ENCODE peak calls at places on chromosomes 1 and 21, in five cellular contexts. One of them, this sample, is unnamed.

GRCh38 chr1:116122955-116123757 is 12.0 kb downstream of the MAB21L3 start:
- DNase-seq in epithelial cell of esophagus: peak
- DNase-seq in right cardiac atrium: no peak
- DNase-seq in astrocyte of the cerebellum: peak
- DNase-seq in stimulated activated CD8-positive, alpha-beta memory T cell treated with anti-CD3 and anti-CD28 coated beads, Interleukin-7, amount 100 ng/mL, for 4 hours: no peak
- DNase-seq in this sample: peak

GRCh38 chr1:202880961-202881460 is 7.9 kb downstream of the RABIF start:
- DNase-seq in epithelial cell of esophagus: no peak
- DNase-seq in stimulated activated CD8-positive, alpha-beta memory T cell treated with anti-CD3 and anti-CD28 coated beads, Interleukin-7, amount 100 ng/mL, for 4 hours: no peak
- DNase-seq in astrocyte of the cerebellum: no peak
- DNase-seq in right cardiac atrium: no peak
- DNase-seq in this sample: no peak

GRCh38 chr1:28804071-28804470 is 7.9 kb upstream of the OPRD1 start:
- DNase-seq in stimulated activated CD8-positive, alpha-beta memory T cell treated with anti-CD3 and anti-CD28 coated beads, Interleukin-7, amount 100 ng/mL, for 4 hours: no peak
- DNase-seq in right cardiac atrium: no peak
- DNase-seq in astrocyte of the cerebellum: no peak
- DNase-seq in epithelial cell of esophagus: no peak
- DNase-seq in this sample: no peak

GRCh38 chr21:32702702-32703101 is 25.1 kb downstream of the SYNJ1 start:
- DNase-seq in astrocyte of the cerebellum: no peak
- DNase-seq in stimulated activated CD8-positive, alpha-beta memory T cell treated with anti-CD3 and anti-CD28 coated beads, Interleukin-7, amount 100 ng/mL, for 4 hours: no peak
- DNase-seq in right cardiac atrium: no peak
- DNase-seq in epithelial cell of esophagus: peak
- DNase-seq in this sample: peak

GRCh38 chr1:2031546-2032540 is 12.7 kb downstream of the GABRD start:
- DNase-seq in stimulated activated CD8-positive, alpha-beta memory T cell treated with anti-CD3 and anti-CD28 coated beads, Interleukin-7, amount 100 ng/mL, for 4 hours: no peak
- DNase-seq in astrocyte of the cerebellum: no peak
- DNase-seq in epithelial cell of esophagus: no peak
- DNase-seq in right cardiac atrium: no peak
- DNase-seq in this sample: no peak

GRCh38 chr1:54220004-54220811 is 20.2 kb downstream of the MRPL37 start:
- DNase-seq in astrocyte of the cerebellum: no peak
- DNase-seq in stimulated activated CD8-positive, alpha-beta memory T cell treated with anti-CD3 and anti-CD28 coated beads, Interleukin-7, amount 100 ng/mL, for 4 hours: no peak
- DNase-seq in right cardiac atrium: peak
- DNase-seq in epithelial cell of esophagus: no peak
- DNase-seq in this sample: no peak

GRCh38 chr1:212760126-212760823 is 31.3 kb downstream of the NSL1 start:
- DNase-seq in astrocyte of the cerebellum: no peak
- DNase-seq in right cardiac atrium: peak
- DNase-seq in epithelial cell of esophagus: peak
- DNase-seq in stimulated activated CD8-positive, alpha-beta memory T cell treated with anti-CD3 and anti-CD28 coated beads, Interleukin-7, amount 100 ng/mL, for 4 hours: peak
- DNase-seq in this sample: no peak

GRCh38 chr1:226362346-226362745 is 45.5 kb downstream of the PARP1 start:
- DNase-seq in astrocyte of the cerebellum: no peak
- DNase-seq in epithelial cell of esophagus: no peak
- DNase-seq in right cardiac atrium: no peak
- DNase-seq in stimulated activated CD8-positive, alpha-beta memory T cell treated with anti-CD3 and anti-CD28 coated beads, Interleukin-7, amount 100 ng/mL, for 4 hours: no peak
- DNase-seq in this sample: no peak

GRCh38 chr1:83901547-83902155 is 97.3 kb downstream of the TTLL7 start:
- DNase-seq in astrocyte of the cerebellum: no peak
- DNase-seq in epithelial cell of esophagus: peak
- DNase-seq in stimulated activated CD8-positive, alpha-beta memory T cell treated with anti-CD3 and anti-CD28 coated beads, Interleukin-7, amount 100 ng/mL, for 4 hours: no peak
- DNase-seq in right cardiac atrium: no peak
- DNase-seq in this sample: peak

GRCh38 chr21:27189870-27190269 is 223.0 kb upstream of the ADAMTS5 start:
- DNase-seq in astrocyte of the cerebellum: no peak
- DNase-seq in right cardiac atrium: no peak
- DNase-seq in epithelial cell of esophagus: no peak
- DNase-seq in stimulated activated CD8-positive, alpha-beta memory T cell treated with anti-CD3 and anti-CD28 coated beads, Interleukin-7, amount 100 ng/mL, for 4 hours: no peak
- DNase-seq in this sample: no peak

GRCh38 chr1:47987601-47988000 is 9.6 kb downstream of the TRABD2B start:
- DNase-seq in stimulated activated CD8-positive, alpha-beta memory T cell treated with anti-CD3 and anti-CD28 coated beads, Interleukin-7, amount 100 ng/mL, for 4 hours: no peak
- DNase-seq in epithelial cell of esophagus: no peak
- DNase-seq in astrocyte of the cerebellum: no peak
- DNase-seq in right cardiac atrium: no peak
- DNase-seq in this sample: no peak

GRCh38 chr21:32682696-32683474 is 44.9 kb downstream of the SYNJ1 start:
- DNase-seq in right cardiac atrium: no peak
- DNase-seq in stimulated activated CD8-positive, alpha-beta memory T cell treated with anti-CD3 and anti-CD28 coated beads, Interleukin-7, amount 100 ng/mL, for 4 hours: no peak
- DNase-seq in astrocyte of the cerebellum: no peak
- DNase-seq in epithelial cell of esophagus: no peak
- DNase-seq in this sample: no peak

GRCh38 chr1:67748630-67749029 is 63.6 kb downstream of the GADD45A start:
- DNase-seq in epithelial cell of esophagus: peak
- DNase-seq in right cardiac atrium: no peak
- DNase-seq in stimulated activated CD8-positive, alpha-beta memory T cell treated with anti-CD3 and anti-CD28 coated beads, Interleukin-7, amount 100 ng/mL, for 4 hours: no peak
- DNase-seq in astrocyte of the cerebellum: peak
- DNase-seq in this sample: peak

GRCh38 chr1:67853704-67854103 is 20.4 kb upstream of the GNG12 start:
- DNase-seq in right cardiac atrium: peak
- DNase-seq in astrocyte of the cerebellum: peak
- DNase-seq in epithelial cell of esophagus: peak
- DNase-seq in stimulated activated CD8-positive, alpha-beta memory T cell treated with anti-CD3 and anti-CD28 coated beads, Interleukin-7, amount 100 ng/mL, for 4 hours: no peak
- DNase-seq in this sample: peak

GRCh38 chr1:211697356-211697755 is 21.9 kb upstream of the NEK2 start:
- DNase-seq in stimulated activated CD8-positive, alpha-beta memory T cell treated with anti-CD3 and anti-CD28 coated beads, Interleukin-7, amount 100 ng/mL, for 4 hours: no peak
- DNase-seq in right cardiac atrium: no peak
- DNase-seq in astrocyte of the cerebellum: no peak
- DNase-seq in epithelial cell of esophagus: no peak
- DNase-seq in this sample: no peak

GRCh38 chr1:26280333-26281042 is 602 bp downstream of the SH3BGRL3 start:
- DNase-seq in astrocyte of the cerebellum: no peak
- DNase-seq in stimulated activated CD8-positive, alpha-beta memory T cell treated with anti-CD3 and anti-CD28 coated beads, Interleukin-7, amount 100 ng/mL, for 4 hours: no peak
- DNase-seq in epithelial cell of esophagus: peak
- DNase-seq in right cardiac atrium: no peak
- DNase-seq in this sample: peak

GRCh38 chr1:216626394-216627067 is 96.7 kb downstream of the ESRRG start:
- DNase-seq in astrocyte of the cerebellum: no peak
- DNase-seq in right cardiac atrium: no peak
- DNase-seq in stimulated activated CD8-positive, alpha-beta memory T cell treated with anti-CD3 and anti-CD28 coated beads, Interleukin-7, amount 100 ng/mL, for 4 hours: no peak
- DNase-seq in epithelial cell of esophagus: no peak
- DNase-seq in this sample: no peak

GRCh38 chr1:91697322-91698260 is 188.4 kb downstream of the TGFBR3 start:
- DNase-seq in right cardiac atrium: peak
- DNase-seq in stimulated activated CD8-positive, alpha-beta memory T cell treated with anti-CD3 and anti-CD28 coated beads, Interleukin-7, amount 100 ng/mL, for 4 hours: no peak
- DNase-seq in epithelial cell of esophagus: peak
- DNase-seq in astrocyte of the cerebellum: peak
- DNase-seq in this sample: no peak

GRCh38 chr1:33225586-33225985 is 30.7 kb upstream of the ZNF362 start:
- DNase-seq in epithelial cell of esophagus: no peak
- DNase-seq in right cardiac atrium: no peak
- DNase-seq in astrocyte of the cerebellum: no peak
- DNase-seq in stimulated activated CD8-positive, alpha-beta memory T cell treated with anti-CD3 and anti-CD28 coated beads, Interleukin-7, amount 100 ng/mL, for 4 hours: no peak
- DNase-seq in this sample: no peak

GRCh38 chr1:51518033-51518729 is 885 bp downstream of the EPS15 start:
- DNase-seq in epithelial cell of esophagus: peak
- DNase-seq in stimulated activated CD8-positive, alpha-beta memory T cell treated with anti-CD3 and anti-CD28 coated beads, Interleukin-7, amount 100 ng/mL, for 4 hours: peak
- DNase-seq in right cardiac atrium: peak
- DNase-seq in astrocyte of the cerebellum: no peak
- DNase-seq in this sample: peak

GRCh38 chr21:31553926-31554325 is 105.6 kb upstream of the SOD1 start:
- DNase-seq in stimulated activated CD8-positive, alpha-beta memory T cell treated with anti-CD3 and anti-CD28 coated beads, Interleukin-7, amount 100 ng/mL, for 4 hours: no peak
- DNase-seq in right cardiac atrium: no peak
- DNase-seq in astrocyte of the cerebellum: no peak
- DNase-seq in epithelial cell of esophagus: no peak
- DNase-seq in this sample: no peak

GRCh38 chr1:88877382-88877825 is 14.0 kb downstream of the GTF2B start:
- DNase-seq in right cardiac atrium: no peak
- DNase-seq in epithelial cell of esophagus: peak
- DNase-seq in astrocyte of the cerebellum: no peak
- DNase-seq in stimulated activated CD8-positive, alpha-beta memory T cell treated with anti-CD3 and anti-CD28 coated beads, Interleukin-7, amount 100 ng/mL, for 4 hours: no peak
- DNase-seq in this sample: peak

GRCh38 chr1:8094481-8095241 is 68.6 kb upstream of the ERRFI1 start:
- DNase-seq in epithelial cell of esophagus: peak
- DNase-seq in astrocyte of the cerebellum: peak
- DNase-seq in stimulated activated CD8-positive, alpha-beta memory T cell treated with anti-CD3 and anti-CD28 coated beads, Interleukin-7, amount 100 ng/mL, for 4 hours: no peak
- DNase-seq in right cardiac atrium: no peak
- DNase-seq in this sample: peak

GRCh38 chr1:41240806-41241747 is 1.0 kb downstream of the SCMH1 start:
- DNase-seq in stimulated activated CD8-positive, alpha-beta memory T cell treated with anti-CD3 and anti-CD28 coated beads, Interleukin-7, amount 100 ng/mL, for 4 hours: peak
- DNase-seq in astrocyte of the cerebellum: no peak
- DNase-seq in epithelial cell of esophagus: peak
- DNase-seq in right cardiac atrium: peak
- DNase-seq in this sample: peak

GRCh38 chr1:112636597-112637256 is 17.1 kb downstream of the CAPZA1 start:
- DNase-seq in right cardiac atrium: no peak
- DNase-seq in epithelial cell of esophagus: no peak
- DNase-seq in astrocyte of the cerebellum: no peak
- DNase-seq in stimulated activated CD8-positive, alpha-beta memory T cell treated with anti-CD3 and anti-CD28 coated beads, Interleukin-7, amount 100 ng/mL, for 4 hours: no peak
- DNase-seq in this sample: no peak

GRCh38 chr1:180386740-180387367 is 115.5 kb downstream of the ACBD6 start:
- DNase-seq in right cardiac atrium: no peak
- DNase-seq in astrocyte of the cerebellum: no peak
- DNase-seq in stimulated activated CD8-positive, alpha-beta memory T cell treated with anti-CD3 and anti-CD28 coated beads, Interleukin-7, amount 100 ng/mL, for 4 hours: no peak
- DNase-seq in epithelial cell of esophagus: no peak
- DNase-seq in this sample: no peak

GRCh38 chr1:159916240-159917051 is 8.9 kb downstream of the TAGLN2 start:
- DNase-seq in epithelial cell of esophagus: peak
- DNase-seq in right cardiac atrium: peak
- DNase-seq in astrocyte of the cerebellum: no peak
- DNase-seq in stimulated activated CD8-positive, alpha-beta memory T cell treated with anti-CD3 and anti-CD28 coated beads, Interleukin-7, amount 100 ng/mL, for 4 hours: no peak
- DNase-seq in this sample: peak

GRCh38 chr1:157140068-157140588 is 1.9 kb upstream of the ETV3 start:
- DNase-seq in astrocyte of the cerebellum: no peak
- DNase-seq in right cardiac atrium: no peak
- DNase-seq in epithelial cell of esophagus: no peak
- DNase-seq in stimulated activated CD8-positive, alpha-beta memory T cell treated with anti-CD3 and anti-CD28 coated beads, Interleukin-7, amount 100 ng/mL, for 4 hours: no peak
- DNase-seq in this sample: no peak

GRCh38 chr1:21937034-21937371 is at the start of gene HSPG2:
- DNase-seq in epithelial cell of esophagus: no peak
- DNase-seq in right cardiac atrium: no peak
- DNase-seq in stimulated activated CD8-positive, alpha-beta memory T cell treated with anti-CD3 and anti-CD28 coated beads, Interleukin-7, amount 100 ng/mL, for 4 hours: no peak
- DNase-seq in astrocyte of the cerebellum: no peak
- DNase-seq in this sample: no peak

GRCh38 chr1:20343149-20343936 is 52.7 kb downstream of the VWA5B1 start:
- DNase-seq in right cardiac atrium: peak
- DNase-seq in stimulated activated CD8-positive, alpha-beta memory T cell treated with anti-CD3 and anti-CD28 coated beads, Interleukin-7, amount 100 ng/mL, for 4 hours: peak
- DNase-seq in epithelial cell of esophagus: no peak
- DNase-seq in astrocyte of the cerebellum: no peak
- DNase-seq in this sample: peak

GRCh38 chr1:223240122-223240521 is 97.1 kb upstream of the TLR5 start:
- DNase-seq in right cardiac atrium: no peak
- DNase-seq in stimulated activated CD8-positive, alpha-beta memory T cell treated with anti-CD3 and anti-CD28 coated beads, Interleukin-7, amount 100 ng/mL, for 4 hours: no peak
- DNase-seq in astrocyte of the cerebellum: no peak
- DNase-seq in epithelial cell of esophagus: no peak
- DNase-seq in this sample: no peak

GRCh38 chr21:46055863-46056281 is 42.0 kb upstream of the COL6A2 start:
- DNase-seq in right cardiac atrium: peak
- DNase-seq in epithelial cell of esophagus: no peak
- DNase-seq in stimulated activated CD8-positive, alpha-beta memory T cell treated with anti-CD3 and anti-CD28 coated beads, Interleukin-7, amount 100 ng/mL, for 4 hours: no peak
- DNase-seq in astrocyte of the cerebellum: no peak
- DNase-seq in this sample: no peak

GRCh38 chr1:153567621-153568366 is 2.1 kb upstream of the S100A2 start:
- DNase-seq in right cardiac atrium: no peak
- DNase-seq in stimulated activated CD8-positive, alpha-beta memory T cell treated with anti-CD3 and anti-CD28 coated beads, Interleukin-7, amount 100 ng/mL, for 4 hours: peak
- DNase-seq in epithelial cell of esophagus: peak
- DNase-seq in astrocyte of the cerebellum: no peak
- DNase-seq in this sample: peak

GRCh38 chr1:167601442-167602380 is 28.3 kb upstream of the RCSD1 start:
- DNase-seq in epithelial cell of esophagus: no peak
- DNase-seq in right cardiac atrium: peak
- DNase-seq in stimulated activated CD8-positive, alpha-beta memory T cell treated with anti-CD3 and anti-CD28 coated beads, Interleukin-7, amount 100 ng/mL, for 4 hours: no peak
- DNase-seq in astrocyte of the cerebellum: no peak
- DNase-seq in this sample: no peak

This sample was measured in RWPE1.